ENCODE peak calls at places on chromosomes 1 and 21, in nine cellular contexts. A is lower leg skin; W is putamen; X is C1 segment of cervical spinal cord; N is ELR; P is WTC11; S is activated CD4-positive, alpha-beta T cell treated with anti-CD3 and anti-CD28 coated beads for 1 hour; O is stimulated activated CD8-positive, alpha-beta memory T cell treated with anti-CD3 and anti-CD28 coated beads, Interleukin-2, amount 100 ng/mL, for 48 hours; C is stomach. E is an unnamed sample.

GRCh38 chr21:45971487-45972352 is 9.8 kb upstream of the COL6A1 start:
- DNase-seq in A (peak), W (no peak), X (no peak), N (peak), P (no peak), S (no peak), O (no peak), C (no peak), E (peak)

GRCh38 chr1:202806845-202807366 is 1.3 kb downstream of the KDM5B start:
- DNase-seq in A (peak), W (no peak), X (peak), N (peak), P (peak), S (no peak), O (peak), C (no peak), E (peak)

GRCh38 chr1:22132517-22133235 is 10.2 kb downstream of the WNT4 start:
- DNase-seq in A (no peak), W (no peak), X (no peak), N (peak), P (no peak), S (no peak), O (no peak), C (no peak), E (no peak)

GRCh38 chr21:26845750-26846035 is 484 bp upstream of the ADAMTS1 start:
- DNase-seq in A (no peak), W (no peak), X (no peak), N (no peak), P (no peak), S (no peak), O (no peak), C (no peak), E (no peak)

GRCh38 chr1:163035791-163036249 is 33.3 kb upstream of the RGS4 start:
- DNase-seq in A (no peak), W (no peak), X (no peak), N (peak), P (no peak), S (no peak), O (no peak), C (no peak), E (no peak)

GRCh38 chr1:158067651-158068050 is 74.2 kb downstream of the KIRREL1 start:
- DNase-seq in A (no peak), W (no peak), X (no peak), N (peak), P (no peak), S (no peak), O (no peak), C (no peak), E (peak)

GRCh38 chr1:231776006-231776707 is 149.6 kb downstream of the DISC1 start:
- DNase-seq in A (no peak), W (no peak), X (no peak), N (peak), P (no peak), S (no peak), O (no peak), C (no peak), E (no peak)

GRCh38 chr1:167803358-167804217 is 81.8 kb downstream of the MPZL1 start:
- DNase-seq in A (peak), W (peak), X (peak), N (peak), P (peak), S (peak), O (peak), C (peak), E (peak)

GRCh38 chr1:90710579-90711536 is 6.2 kb downstream of the BARHL2 start:
- DNase-seq in A (no peak), W (no peak), X (no peak), N (no peak), P (peak), S (no peak), O (no peak), C (no peak), E (no peak)

GRCh38 chr1:113046569-113046968 is 26.4 kb upstream of the LRIG2 start:
- DNase-seq in A (no peak), W (no peak), X (no peak), N (no peak), P (no peak), S (no peak), O (no peak), C (no peak), E (no peak)

GRCh38 chr1:32240140-32240951 is 6.7 kb upstream of the FAM167B start:
- DNase-seq in A (peak), W (no peak), X (peak), N (peak), P (peak), S (peak), O (no peak), C (peak), E (no peak)

GRCh38 chr1:176852124-176852523 is 312.4 kb downstream of the ASTN1 start:
- DNase-seq in A (no peak), W (no peak), X (no peak), N (no peak), P (no peak), S (no peak), O (no peak), C (no peak), E (no peak)

GRCh38 chr1:229139320-229139719 is 131.6 kb upstream of the RAB4A start:
- DNase-seq in A (no peak), W (no peak), X (no peak), N (no peak), P (no peak), S (no peak), O (no peak), C (no peak), E (no peak)

GRCh38 chr1:9792156-9793042 is 31.4 kb downstream of the CLSTN1 start:
- DNase-seq in A (no peak), W (no peak), X (no peak), N (peak), P (peak), S (no peak), O (no peak), C (no peak), E (no peak)

GRCh38 chr1:241640149-241640866 is at the start of the genes CHML and OPN3:
- DNase-seq in A (peak), W (peak), X (peak), N (peak), P (peak), S (peak), O (peak), C (peak), E (peak)

GRCh38 chr1:33273961-33274371 is 17.7 kb downstream of the ZNF362 start:
- DNase-seq in A (peak), W (no peak), X (no peak), N (peak), P (no peak), S (no peak), O (no peak), C (no peak), E (no peak)

GRCh38 chr1:97903626-97904025 is 17.2 kb downstream of the DPYD start:
- DNase-seq in A (no peak), W (no peak), X (no peak), N (no peak), P (no peak), S (no peak), O (no peak), C (no peak), E (no peak)

GRCh38 chr1:231493421-231494185 is 34.9 kb upstream of the TSNAX start:
- DNase-seq in A (no peak), W (no peak), X (no peak), N (peak), P (no peak), S (no peak), O (no peak), C (no peak), E (no peak)

GRCh38 chr1:40394456-40395172 is 21.1 kb downstream of the SMAP2 start:
- DNase-seq in A (no peak), W (no peak), X (no peak), N (peak), P (no peak), S (no peak), O (no peak), C (no peak), E (no peak)

GRCh38 chr1:1013922-1014617 is 773 bp downstream of the ISG15 start:
- DNase-seq in A (no peak), W (no peak), X (no peak), N (peak), P (no peak), S (no peak), O (no peak), C (peak), E (peak)

GRCh38 chr1:232518357-232518756 is 111.6 kb downstream of the SIPA1L2 start:
- DNase-seq in A (no peak), W (no peak), X (no peak), N (no peak), P (no peak), S (no peak), O (no peak), C (no peak), E (no peak)

GRCh38 chr1:92915547-92915946 is 45.7 kb downstream of the DIPK1A start:
- DNase-seq in A (no peak), W (no peak), X (no peak), N (no peak), P (no peak), S (no peak), O (no peak), C (no peak), E (no peak)

GRCh38 chr1:32508751-32509140 is 30.5 kb upstream of the ZBTB8A start:
- DNase-seq in A (no peak), W (no peak), X (no peak), N (peak), P (no peak), S (no peak), O (no peak), C (no peak), E (no peak)

GRCh38 chr1:47178665-47179022 is 11.2 kb downstream of the PDZK1IP1 start:
- DNase-seq in A (peak), W (no peak), X (no peak), N (no peak), P (no peak), S (no peak), O (no peak), C (peak), E (no peak)

GRCh38 chr1:170305777-170306299 is 160.1 kb downstream of the NTMT2 start:
- DNase-seq in A (no peak), W (no peak), X (no peak), N (no peak), P (no peak), S (no peak), O (no peak), C (no peak), E (no peak)

GRCh38 chr1:94038511-94038910 is 82.4 kb downstream of the ABCA4 start:
- DNase-seq in A (no peak), W (no peak), X (no peak), N (no peak), P (no peak), S (no peak), O (no peak), C (no peak), E (no peak)

GRCh38 chr1:31931241-31932225 is 6.6 kb downstream of the PTP4A2 start:
- DNase-seq in A (no peak), W (no peak), X (no peak), N (peak), P (no peak), S (no peak), O (no peak), C (no peak), E (no peak)

GRCh38 chr1:46448109-46448911 is 41.3 kb upstream of the DMBX1 start:
- DNase-seq in A (no peak), W (no peak), X (no peak), N (no peak), P (peak), S (no peak), O (no peak), C (no peak), E (no peak)

GRCh38 chr1:15939181-15940109 is 36.5 kb downstream of the ZBTB17 start:
- DNase-seq in A (peak), W (no peak), X (no peak), N (peak), P (no peak), S (no peak), O (no peak), C (peak), E (no peak)

GRCh38 chr21:44383216-44383615 is 29.8 kb downstream of the TRPM2 start:
- DNase-seq in A (peak), W (no peak), X (no peak), N (no peak), P (no peak), S (no peak), O (no peak), C (no peak), E (no peak)

GRCh38 chr1:64960731-64961130 is 5.6 kb downstream of the JAK1 start:
- DNase-seq in A (no peak), W (no peak), X (no peak), N (no peak), P (no peak), S (no peak), O (no peak), C (no peak), E (no peak)

GRCh38 chr21:17925900-17926299 is 106.7 kb upstream of the C21orf91 start:
- DNase-seq in A (no peak), W (peak), X (no peak), N (peak), P (no peak), S (no peak), O (no peak), C (no peak), E (peak)

GRCh38 chr1:41918450-41919043 is at the start of gene HIVEP3:
- DNase-seq in A (no peak), W (peak), X (peak), N (peak), P (no peak), S (no peak), O (no peak), C (no peak), E (peak)